ENCODE peak calls at places on chromosomes 5 and 9, in seven cellular contexts. U, V, N, Z, M, G and D are unnamed samples.

GRCh38 chr5:113347572-113347971 is 87.2 kb downstream of the TSSK1B start:
- DNase-seq in U (no peak), V (no peak), N (no peak), Z (no peak), M (no peak), G (no peak), D (no peak)

GRCh38 chr9:91180240-91180929 is 181.3 kb downstream of the AUH start:
- DNase-seq in U (no peak), V (peak; percentile 46), N (no peak), Z (no peak), M (no peak), G (no peak), D (no peak)

GRCh38 chr5:175247146-175247545 is 196.8 kb downstream of the DRD1 start:
- DNase-seq in U (no peak), V (no peak), N (no peak), Z (no peak), M (peak; percentile 17), G (no peak), D (no peak)

GRCh38 chr9:126146254-126147145 is 180.1 kb upstream of the MVB12B start:
- DNase-seq in U (peak; percentile 42), V (no peak), N (no peak), Z (peak; percentile 92), M (no peak), G (peak; percentile 61), D (no peak)

GRCh38 chr9:73095425-73095824 is 56.2 kb upstream of the ANXA1 start:
- DNase-seq in U (no peak), V (no peak), N (no peak), Z (no peak), M (no peak), G (no peak), D (no peak)

GRCh38 chr5:149079883-149080282 is 17.0 kb upstream of the SH3TC2 start:
- DNase-seq in U (no peak), V (no peak), N (no peak), Z (no peak), M (no peak), G (no peak), D (no peak)

GRCh38 chr5:143648696-143649095 is 163.3 kb upstream of the HMHB1 start:
- DNase-seq in U (no peak), V (no peak), N (no peak), Z (no peak), M (no peak), G (peak; percentile 39), D (no peak)

GRCh38 chr9:20040991-20041606 is 252.3 kb upstream of the SLC24A2 start:
- DNase-seq in U (no peak), V (peak; percentile 58), N (no peak), Z (no peak), M (no peak), G (no peak), D (no peak)

GRCh38 chr5:39394946-39395345 is 29.8 kb downstream of the DAB2 start:
- DNase-seq in U (no peak), V (no peak), N (peak; percentile 83), Z (no peak), M (peak; percentile 91), G (no peak), D (no peak)

GRCh38 chr5:178624626-178625546 is 2.0 kb downstream of the CLK4 start:
- DNase-seq in U (no peak), V (no peak), N (peak; percentile 8), Z (peak; percentile 59), M (peak; percentile 33), G (peak; percentile 7), D (no peak)

GRCh38 chr5:14218011-14218410 is 74.9 kb downstream of the TRIO start:
- DNase-seq in U (no peak), V (no peak), N (no peak), Z (no peak), M (no peak), G (no peak), D (no peak)

GRCh38 chr5:2123874-2124273 is 241.1 kb upstream of the IRX4 start:
- DNase-seq in U (no peak), V (no peak), N (no peak), Z (no peak), M (no peak), G (no peak), D (no peak)

GRCh38 chr5:130206686-130207085 is 302.4 kb downstream of the CHSY3 start:
- DNase-seq in U (no peak), V (no peak), N (no peak), Z (no peak), M (no peak), G (no peak), D (no peak)

GRCh38 chr5:181241393-181241975 is 2.2 kb downstream of the RACK1 start:
- DNase-seq in U (no peak), V (no peak), N (peak; percentile 85), Z (no peak), M (peak; percentile 77), G (peak; percentile 73), D (no peak)

GRCh38 chr5:322281-322941 is 897 bp downstream of the AHRR start:
- DNase-seq in U (no peak), V (peak; percentile 85), N (peak; percentile 36), Z (peak; percentile 65), M (peak; percentile 29), G (no peak), D (no peak)

GRCh38 chr5:321233-321725 is at the start of gene AHRR:
- DNase-seq in U (peak; percentile 77), V (peak; percentile 95), N (peak; percentile 72), Z (peak; percentile 92), M (peak; percentile 53), G (peak; percentile 81), D (no peak)

GRCh38 chr5:320524-321232 is 836 bp upstream of the AHRR start:
- DNase-seq in U (no peak), V (peak; percentile 85), N (no peak), Z (peak; percentile 73), M (no peak), G (no peak), D (no peak)

GRCh38 chr5:322942-323879 is 1.7 kb downstream of the AHRR start:
- DNase-seq in U (no peak), V (peak; percentile 73), N (no peak), Z (peak; percentile 73), M (peak; percentile 35), G (no peak), D (no peak)

DNA sequence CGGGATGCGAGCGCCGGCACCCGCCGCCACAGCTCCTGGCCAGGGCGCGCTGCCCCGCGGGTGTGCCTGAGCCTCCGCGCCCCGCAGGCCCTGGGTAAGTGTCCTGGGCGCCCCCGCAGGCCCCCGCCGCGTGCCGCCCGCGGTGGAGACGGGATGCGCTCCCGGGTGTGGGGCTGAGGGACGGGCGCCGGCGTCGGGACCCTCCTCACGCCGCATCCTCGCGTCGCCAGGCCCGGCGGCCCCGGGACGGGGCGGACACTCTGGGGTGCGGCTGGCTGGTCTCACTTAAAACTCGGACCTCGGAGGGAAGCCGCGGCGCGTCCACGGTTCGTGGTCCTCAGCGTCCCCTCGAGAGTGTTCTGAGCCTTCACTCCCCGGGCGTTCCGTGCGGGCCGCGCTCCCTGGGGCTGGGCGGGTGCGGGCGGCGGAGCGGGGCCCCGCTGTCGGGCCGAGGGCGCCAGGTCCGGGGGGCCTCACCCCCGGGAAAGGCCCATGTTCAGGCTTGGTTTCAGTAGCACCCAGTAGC is 275 bp downstream of the AHRR start:
- DNase-seq in U (no peak), V (peak; percentile 88), N (no peak), Z (no peak), M (no peak), G (peak; percentile 20), D (no peak)
- H3K4me3 ChIP-seq in U (peak overlapping the region; percentile 28), V (peak overlapping the region; percentile 60), N (peak overlapping the region; percentile 65), Z (no peak overlapping the region), M (peak overlapping the region; percentile 55), G (peak overlapping the region; percentile 57), D (peak overlapping the region; percentile 37)

DNA sequence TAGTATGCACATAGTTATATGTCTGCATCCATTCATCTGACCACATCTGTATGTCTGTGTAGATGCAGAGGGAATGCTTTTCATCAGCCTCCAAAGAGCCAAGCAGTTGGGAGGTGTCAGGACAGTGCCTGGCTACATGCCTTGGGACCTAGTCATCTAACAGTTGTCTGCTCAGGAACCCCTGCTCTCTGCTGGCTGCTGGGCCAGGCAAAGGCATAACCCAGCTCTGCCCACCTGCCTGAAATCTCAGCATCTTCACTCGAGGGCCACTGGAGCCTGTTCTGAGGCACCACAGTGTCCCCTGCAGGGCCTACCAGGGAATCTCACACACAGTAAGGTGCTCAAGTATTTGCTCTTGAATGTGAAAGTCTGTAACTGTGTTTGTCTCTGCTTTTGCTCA is 3.7 kb downstream of the C9orf50 start:
- DNase-seq in U (no peak), V (no peak), N (peak; percentile 57), Z (peak; percentile 83), M (peak; percentile 82), G (peak; percentile 31), D (no peak)
- TF ChIP-seq CTCF in U (peak; percentile 21), V (no peak), N (peak; percentile 79), Z (peak; percentile 81), M (peak; percentile 73), G (peak; percentile 35), D (peak; percentile 80)

GRCh38 chr9:6564370-6564769 is 81.2 kb downstream of the GLDC start:
- DNase-seq in U (no peak), V (no peak), N (peak; percentile 85), Z (no peak), M (peak; percentile 64), G (no peak), D (no peak)

GRCh38 chr9:6565312-6565711 is 80.2 kb downstream of the GLDC start:
- DNase-seq in U (no peak), V (no peak), N (no peak), Z (no peak), M (no peak), G (no peak), D (no peak)

GRCh38 chr9:6563036-6563435 is 82.5 kb downstream of the GLDC start:
- DNase-seq in U (no peak), V (no peak), N (peak; percentile 64), Z (no peak), M (no peak), G (no peak), D (no peak)

GRCh38 chr9:6566409-6567139 is 79.0 kb downstream of the GLDC start:
- DNase-seq in U (no peak), V (no peak), N (peak; percentile 94), Z (no peak), M (peak; percentile 99), G (peak; percentile 47), D (peak; percentile 82)

GRCh38 chr9:6564868-6565267 is 80.7 kb downstream of the GLDC start:
- DNase-seq in U (no peak), V (no peak), N (peak; percentile 95), Z (no peak), M (peak; percentile 24), G (no peak), D (no peak)
- H3K4me3 ChIP-seq in U (no peak overlapping the region), V (no peak overlapping the region), N (no peak overlapping the region), Z (no peak overlapping the region), M (no peak overlapping the region), G (no peak overlapping the region), D (no peak overlapping the region)

DNA sequence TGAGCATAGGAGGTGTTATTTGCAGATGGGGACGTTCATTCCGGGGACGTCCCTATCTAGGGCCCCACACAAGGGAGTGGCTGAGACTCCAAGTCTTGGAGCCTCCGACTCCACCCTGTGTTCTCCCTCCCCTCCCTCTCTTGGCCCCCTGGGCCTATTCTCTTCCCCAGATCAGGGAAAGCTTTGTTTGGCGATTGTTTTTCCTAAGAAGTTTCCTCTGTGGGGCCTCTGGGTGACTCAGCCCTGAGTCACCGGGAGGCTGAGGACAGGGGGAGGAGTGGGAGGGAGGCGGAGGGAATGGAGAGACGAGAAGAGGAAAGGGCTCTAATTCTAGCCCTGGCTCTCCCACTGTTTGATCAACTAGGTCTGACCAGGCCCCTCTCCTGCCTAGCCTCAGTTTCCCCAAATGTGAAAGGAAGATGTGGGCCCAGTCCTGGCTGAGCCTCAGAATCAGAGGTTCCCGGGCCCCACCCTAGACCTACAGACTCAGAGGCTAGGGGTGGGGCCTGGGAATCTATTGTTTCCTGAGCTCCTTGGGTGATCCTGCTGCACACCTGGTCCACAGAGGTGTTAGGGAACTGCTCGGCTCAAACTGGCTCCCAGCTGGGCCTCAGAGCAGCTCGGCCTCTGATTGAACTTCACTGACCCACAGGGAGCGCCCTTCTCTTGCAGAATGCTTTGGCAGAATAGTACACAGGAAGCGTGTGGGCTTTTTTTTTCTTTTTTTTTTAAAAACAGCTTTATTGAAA is 19.2 kb downstream of the GSN start:
- DNase-seq in U (peak; percentile 66), V (no peak), N (peak; percentile 97), Z (peak; percentile 96), M (peak; percentile 95), G (no peak), D (no peak)
- TF ChIP-seq CTCF in U (no peak), V (no peak), N (peak; percentile 33), Z (peak; percentile 70), M (peak; percentile 16), G (no peak), D (peak; percentile 26)